ENCODE peak calls at places on chromosomes 7 and 10, in five cellular contexts. H, G, K, I and A are unnamed samples.
A peak's percentile ranks its signal among the peaks of the same experiment; 100 is the strongest.

GRCh38 chr7:42686594-42687156 is 225.2 kb downstream of the C7orf25 start:
- DNase-seq in H (no peak), K (peak; percentile 35), I (no peak), G (peak; percentile 70), A (no peak)

GRCh38 chr7:130668258-130669050 is at the start of gene COPG2:
- DNase-seq in G (peak; percentile 34), K (peak; percentile 93), I (peak; percentile 77), H (peak; percentile 73), A (peak; percentile 85)

GRCh38 chr7:121020243-121020642 is 31.7 kb downstream of the CPED1 start:
- DNase-seq in I (no peak), K (no peak), G (no peak), H (peak; percentile 72), A (no peak)

GRCh38 chr10:3702569-3702968 is 82.4 kb downstream of the KLF6 start:
- DNase-seq in G (no peak), H (no peak), K (no peak), I (no peak), A (no peak)

GRCh38 chr7:80699030-80699638 is 60.7 kb downstream of the CD36 start:
- DNase-seq in H (peak; percentile 63), K (peak; percentile 51), G (no peak), I (no peak), A (peak; percentile 67)

GRCh38 chr7:83629117-83629880 is 19.6 kb downstream of the SEMA3E start:
- DNase-seq in I (no peak), H (no peak), G (no peak), K (no peak), A (peak; percentile 14)

GRCh38 chr10:29728541-29729049 is 93.8 kb upstream of the SVIL start:
- DNase-seq in G (no peak), K (peak; percentile 74), I (no peak), H (no peak), A (no peak)

GRCh38 chr10:49264177-49264677 is 34.7 kb upstream of the C10orf71 start:
- DNase-seq in K (no peak), H (no peak), G (no peak), I (no peak), A (no peak)

GRCh38 chr10:122062831-122063674 is 74.1 kb downstream of the TACC2 start:
- DNase-seq in G (peak; percentile 50), I (peak; percentile 63), K (peak; percentile 32), H (peak; percentile 83), A (peak; percentile 97)

GRCh38 chr7:158676171-158676840 is 28.3 kb downstream of the NCAPG2 start:
- DNase-seq in I (no peak), H (peak; percentile 37), K (no peak), G (no peak), A (no peak)

GRCh38 chr10:71218833-71219120 is 6.4 kb downstream of the UNC5B start:
- DNase-seq in I (no peak), K (no peak), H (no peak), G (no peak), A (no peak)

GRCh38 chr10:51832652-51833383 is 133.4 kb upstream of the CSTF2T start:
- DNase-seq in I (peak; percentile 27), K (no peak), G (no peak), H (peak; percentile 93), A (peak; percentile 72)

GRCh38 chr7:99473315-99473596 is 566 bp downstream of the ZNF789 start:
- DNase-seq in I (peak; percentile 21), K (peak; percentile 11), H (peak; percentile 82), G (no peak), A (peak; percentile 82)

GRCh38 chr7:50206521-50207250 is 97.8 kb upstream of the IKZF1 start:
- DNase-seq in K (no peak), I (no peak), G (no peak), H (no peak), A (no peak)

GRCh38 chr10:71076473-71077142 is 135.8 kb upstream of the UNC5B start:
- DNase-seq in I (no peak), K (no peak), H (no peak), G (no peak), A (no peak)

GRCh38 chr10:3850999-3851937 is 66.3 kb upstream of the KLF6 start:
- DNase-seq in H (peak; percentile 85), G (no peak), K (no peak), I (no peak), A (peak; percentile 92)

GRCh38 chr10:78712147-78712546 is 356.6 kb upstream of the ZMIZ1 start:
- DNase-seq in G (no peak), H (no peak), K (no peak), I (no peak), A (no peak)

GRCh38 chr10:133023216-133023843 is 64.4 kb upstream of the ADGRA1 start:
- DNase-seq in G (no peak), K (no peak), H (no peak), I (no peak), A (no peak)

GRCh38 chr10:94129393-94130130 is 135.8 kb downstream of the PLCE1 start:
- DNase-seq in H (peak; percentile 91), K (no peak), G (no peak), I (peak; percentile 14), A (peak; percentile 67)

GRCh38 chr10:22682237-22683192 is 31.9 kb downstream of the PIP4K2A start:
- DNase-seq in G (no peak), K (no peak), I (no peak), H (peak; percentile 58), A (peak; percentile 81)

GRCh38 chr7:136870799-136871487 is 2.5 kb downstream of the CHRM2 start:
- DNase-seq in I (no peak), K (peak; percentile 23), G (no peak), H (no peak), A (peak; percentile 54)

GRCh38 chr7:138579671-138580070 is 119.6 kb downstream of the TRIM24 start:
- DNase-seq in K (no peak), G (no peak), I (no peak), H (no peak), A (no peak)

GRCh38 chr7:7449055-7449454 is 86.6 kb downstream of the COL28A1 start:
- DNase-seq in K (no peak), I (no peak), H (no peak), G (no peak), A (no peak)
- H3K14ac ChIP-seq in K (no peak overlapping the region), I (no peak overlapping the region), H (no peak overlapping the region), G (no peak overlapping the region), A (no peak overlapping the region)

GRCh38 chr10:76558586-76558985 is 1079.0 kb downstream of the KCNMA1 start:
- DNase-seq in G (no peak), H (peak; percentile 80), I (no peak), K (no peak), A (peak; percentile 72)
- H3K27ac ChIP-seq in G (no peak overlapping the region), H (peak overlapping the region; percentile 48), I (no peak overlapping the region), K (no peak overlapping the region), A (peak overlapping the region; percentile 31)

GRCh38 chr7:6607651-6608051 is 7.8 kb upstream of the ZNF853 start:
- DNase-seq in G (no peak), H (no peak), K (no peak), I (no peak), A (no peak)

GRCh38 chr7:6608081-6608480 is 7.3 kb upstream of the ZNF853 start:
- DNase-seq in H (no peak), I (no peak), G (no peak), K (no peak), A (no peak)

GRCh38 chr7:6608794-6609193 is 6.6 kb upstream of the ZNF853 start:
- DNase-seq in K (no peak), G (no peak), H (no peak), I (no peak), A (no peak)

GRCh38 chr7:6606866-6607583 is 8.4 kb upstream of the ZNF853 start:
- DNase-seq in K (no peak), G (no peak), I (no peak), H (no peak), A (no peak)

DNA sequence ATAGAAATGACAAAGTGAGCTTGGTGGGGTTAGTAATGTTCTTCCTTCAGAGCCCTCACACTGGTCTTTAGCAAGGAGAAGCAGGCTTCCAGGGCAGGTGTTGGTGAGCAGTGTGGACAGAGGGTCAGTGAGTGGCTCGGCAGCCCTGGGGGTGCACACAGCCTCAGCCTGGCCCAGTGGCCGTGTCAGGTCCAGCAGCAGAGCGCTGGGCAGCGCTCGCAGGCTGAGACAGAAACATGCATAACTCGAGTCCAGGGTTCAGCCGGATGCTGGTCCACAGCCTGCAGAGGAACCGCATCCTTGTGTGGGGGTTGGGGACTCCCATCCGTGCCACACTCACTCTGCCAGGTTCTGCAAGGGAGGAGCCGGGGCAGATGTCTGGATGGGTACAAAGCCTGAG is 11.0 kb upstream of the ZNF853 start:
- DNase-seq in I (no peak), H (no peak), G (no peak), K (no peak), A (no peak)
- H3K36me3 ChIP-seq in I (peaks cover 36% of the 10 kb centered on the region), H (peaks cover 43% of the 10 kb centered on the region), G (peaks cover 4% of the 10 kb centered on the region), K (peaks cover 85% of the 10 kb centered on the region), A (peaks cover 41% of the 10 kb centered on the region)

DNA sequence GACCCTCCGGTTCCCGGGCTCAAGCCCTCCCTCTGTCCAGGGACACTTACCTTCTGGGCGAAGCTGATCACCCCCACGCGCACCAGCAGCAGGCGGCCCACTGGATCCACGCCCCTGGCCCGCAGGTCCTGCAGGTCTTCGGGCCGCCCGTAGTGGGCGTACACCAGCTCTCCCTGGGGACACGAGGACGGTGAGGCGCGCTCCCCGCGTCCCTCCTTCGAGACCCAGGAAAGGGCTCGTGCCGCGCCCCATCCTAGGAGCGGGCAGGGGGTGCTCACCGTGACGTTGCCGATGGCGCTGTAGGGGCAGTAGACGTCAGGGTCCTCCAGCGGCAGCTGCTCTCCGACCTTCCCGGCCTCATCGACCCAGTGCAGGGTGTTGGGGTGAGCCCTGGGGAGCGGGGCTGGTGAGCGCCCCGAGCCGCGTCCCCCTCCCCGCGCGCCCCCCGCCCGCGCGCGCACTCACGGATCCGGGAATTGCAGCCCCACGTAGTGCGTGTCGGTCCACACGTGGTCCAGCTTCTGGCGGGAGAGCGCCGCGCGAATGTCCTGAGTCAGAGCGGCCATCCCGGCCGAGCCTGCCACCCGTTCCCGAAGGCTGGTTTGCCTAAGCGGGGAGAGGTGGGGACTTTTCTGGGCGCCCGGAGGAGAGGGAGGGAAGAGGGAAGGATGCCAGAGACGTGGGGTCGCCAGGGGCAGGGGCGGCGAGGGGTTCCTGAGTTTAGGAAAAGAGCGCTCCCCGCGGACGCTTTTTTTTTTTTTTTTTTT is 8.2 kb downstream of the TFR2 start:
- DNase-seq in H (peak; percentile 29), K (no peak), G (no peak), I (peak; percentile 31), A (peak; percentile 42)
- H3K14ac ChIP-seq in H (no peak overlapping the region), K (no peak overlapping the region), G (no peak overlapping the region), I (peak overlapping the region; percentile 14), A (no peak overlapping the region)

GRCh38 chr10:74292871-74293427 is 141.9 kb downstream of the ADK start:
- DNase-seq in G (no peak), K (no peak), H (peak; percentile 87), I (no peak), A (peak; percentile 73)

GRCh38 chr10:74289956-74290355 is 138.9 kb downstream of the ADK start:
- DNase-seq in G (no peak), H (peak; percentile 11), I (no peak), K (peak; percentile 31), A (peak; percentile 37)

GRCh38 chr10:74290703-74291102 is 139.7 kb downstream of the ADK start:
- DNase-seq in G (no peak), I (no peak), H (peak; percentile 79), K (no peak), A (peak; percentile 73)

GRCh38 chr10:74297389-74298080 is 146.5 kb downstream of the ADK start:
- DNase-seq in H (no peak), G (no peak), K (no peak), I (no peak), A (no peak)

GRCh38 chr10:74293686-74294365 is 142.8 kb downstream of the ADK start:
- DNase-seq in I (no peak), K (no peak), G (no peak), H (peak; percentile 84), A (peak; percentile 46)
- H3K27ac ChIP-seq in I (no peak overlapping the region), K (no peak overlapping the region), G (no peak overlapping the region), H (peak overlapping the region; percentile 95), A (no peak overlapping the region)

GRCh38 chr7:6149996-6150395 is 118.8 kb downstream of the ANKRD61 start:
- DNase-seq in I (no peak), H (no peak), K (no peak), G (no peak), A (no peak)
- H3K36me3 ChIP-seq in I (peaks cover 87% of the 10 kb centered on the region), H (peaks cover 80% of the 10 kb centered on the region), K (peaks cover 100% of the 10 kb centered on the region), G (peaks cover 55% of the 10 kb centered on the region), A (peaks cover 83% of the 10 kb centered on the region)